ENCODE peak calls at places on chromosomes 16 and 17, in nine cellular contexts. Q, C, E, N, P, Y, D, R and H are unnamed samples.

GRCh38 chr16:4801962-4802658 is at the start of gene ROGDI:
- DNase-seq in C (peak; percentile 93), N (no peak), D (peak; percentile 94), Y (peak; percentile 66), Q (peak; percentile 88), E (no peak), R (peak; percentile 96), P (peak; percentile 80), H (peak; percentile 87)

GRCh38 chr16:69741951-69742904 is 12.5 kb downstream of the NOB1 start:
- DNase-seq in Y (peak; percentile 76), R (peak; percentile 83), P (peak; percentile 37), N (no peak), Q (no peak), C (peak; percentile 78), D (no peak), E (no peak), H (peak; percentile 75)

GRCh38 chr16:23608194-23608593 is 12.1 kb upstream of the NDUFAB1 start:
- DNase-seq in D (no peak), Q (peak; percentile 33), P (peak; percentile 76), E (peak; percentile 8), C (no peak), R (no peak), N (no peak), Y (no peak), H (no peak)

GRCh38 chr17:75476274-75476673 is 19.8 kb downstream of the TMEM94 start:
- DNase-seq in R (no peak), N (no peak), P (no peak), Y (no peak), Q (no peak), E (peak; percentile 10), C (no peak), D (no peak), H (no peak)

GRCh38 chr17:17235212-17236174 is 1.5 kb downstream of the FLCN start:
- DNase-seq in Y (no peak), D (no peak), E (no peak), N (no peak), C (no peak), Q (no peak), P (peak; percentile 65), R (no peak), H (no peak)

GRCh38 chr16:10170016-10170415 is 12.2 kb downstream of the GRIN2A start:
- DNase-seq in Y (no peak), E (no peak), D (no peak), N (no peak), R (no peak), C (no peak), P (no peak), Q (no peak), H (no peak)

GRCh38 chr17:2719861-2720260 is 8.3 kb upstream of the CLUH start:
- DNase-seq in R (no peak), E (no peak), Q (no peak), D (peak; percentile 46), Y (no peak), P (no peak), C (no peak), N (no peak), H (no peak)

GRCh38 chr17:50551884-50552283 is 4.9 kb downstream of the SPATA20 start:
- DNase-seq in Q (no peak), Y (no peak), D (no peak), N (no peak), E (no peak), P (no peak), R (no peak), C (no peak), H (no peak)

GRCh38 chr17:33084755-33085154 is 93.1 kb downstream of the SPACA3 start:
- DNase-seq in Q (no peak), P (no peak), C (no peak), D (no peak), Y (no peak), E (no peak), R (no peak), N (no peak), H (no peak)

GRCh38 chr16:55081622-55082593 is 151.2 kb downstream of the IRX5 start:
- DNase-seq in D (no peak), R (no peak), N (peak; percentile 26), E (no peak), Y (no peak), Q (no peak), C (no peak), P (no peak), H (no peak)

GRCh38 chr17:18015603-18016002 is 23.4 kb downstream of the ATPAF2 start:
- DNase-seq in R (no peak), Q (no peak), Y (no peak), C (no peak), E (no peak), P (no peak), N (no peak), D (no peak), H (no peak)

GRCh38 chr17:72985882-72986720 is 106.4 kb downstream of the SLC39A11 start:
- DNase-seq in Y (peak; percentile 62), R (no peak), P (peak; percentile 88), N (no peak), D (peak; percentile 88), Q (peak; percentile 59), E (peak; percentile 56), C (no peak), H (peak; percentile 72)

GRCh38 chr16:84407588-84408313 is 39.4 kb downstream of the ATP2C2 start:
- DNase-seq in Q (no peak), Y (no peak), D (no peak), E (no peak), N (no peak), C (no peak), P (no peak), R (no peak), H (no peak)

GRCh38 chr17:71084219-71084618 is 914.9 kb downstream of the KCNJ2 start:
- DNase-seq in E (no peak), C (no peak), D (peak; percentile 71), N (no peak), R (no peak), Q (peak; percentile 30), Y (no peak), P (peak; percentile 77), H (no peak)

GRCh38 chr16:31093132-31093703 is 1.4 kb downstream of the VKORC1 start:
- DNase-seq in Y (no peak), P (peak; percentile 54), C (peak; percentile 61), D (peak; percentile 76), E (no peak), Q (peak; percentile 73), R (no peak), N (no peak), H (no peak)

GRCh38 chr16:30969246-30969842 is 11.8 kb downstream of the SETD1A start:
- DNase-seq in P (no peak), C (no peak), D (no peak), Y (no peak), N (no peak), R (no peak), E (no peak), Q (no peak), H (no peak)

GRCh38 chr16:24776486-24777220 is 47.2 kb downstream of the TNRC6A start:
- DNase-seq in N (no peak), C (no peak), D (no peak), R (no peak), P (no peak), Q (no peak), E (no peak), Y (peak; percentile 31), H (no peak)

GRCh38 chr17:50107790-50108414 is 12.8 kb downstream of the PDK2 start:
- DNase-seq in Q (peak; percentile 91), N (no peak), P (peak; percentile 56), Y (no peak), E (no peak), C (peak; percentile 84), R (no peak), D (no peak), H (no peak)

GRCh38 chr17:48830840-48831548 is at the start of gene CALCOCO2:
- DNase-seq in C (peak; percentile 94), D (peak; percentile 98), E (peak; percentile 65), Q (peak; percentile 93), Y (peak; percentile 97), N (peak; percentile 97), P (peak; percentile 99), R (peak; percentile 99), H (peak; percentile 81)
- TF ChIP-seq CTCF in C (no peak), D (peak; percentile 10), E (no peak), Q (no peak), Y (peak; percentile 23), N (no peak), P (peak; percentile 24), R (no peak), H (peak; percentile 6)

DNA sequence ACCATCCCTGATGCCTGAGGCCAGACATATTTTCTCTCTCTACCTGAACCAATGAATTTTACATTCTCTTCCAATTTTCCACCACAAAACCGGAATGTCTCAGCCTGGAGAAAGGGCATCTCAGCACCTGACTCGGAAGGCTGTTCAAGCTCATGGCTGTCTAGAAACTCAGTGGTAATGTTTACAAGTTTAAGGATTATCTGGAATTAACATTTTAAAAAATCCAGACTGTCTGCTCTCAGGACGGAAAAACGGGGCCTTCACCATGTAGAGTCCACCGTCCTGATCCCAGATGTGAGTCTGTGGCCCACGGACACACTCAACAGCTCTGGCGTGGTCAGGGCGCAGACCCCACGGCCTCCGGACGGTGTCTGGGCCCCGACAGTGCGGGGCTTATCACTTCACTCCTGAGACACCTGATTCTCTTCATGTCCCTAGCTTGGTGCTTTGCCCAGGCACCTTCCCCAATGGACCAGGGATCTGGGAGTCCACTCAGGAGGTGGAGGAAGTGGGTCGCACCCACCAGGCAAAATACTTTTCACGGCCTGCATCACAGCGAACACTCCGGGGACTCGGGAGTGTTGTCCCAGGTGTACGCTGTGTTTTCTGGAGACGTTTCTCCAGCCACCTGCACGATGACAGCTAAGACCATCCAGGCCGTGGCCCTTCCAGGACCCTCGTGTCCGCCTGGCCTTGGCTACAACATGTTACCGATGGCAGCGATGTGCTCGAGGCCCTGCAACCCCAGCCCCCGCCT is 101.5 kb downstream of the ZNF778 start:
- DNase-seq in Y (no peak), E (no peak), R (peak; percentile 43), D (no peak), P (no peak), N (no peak), C (no peak), Q (no peak), H (no peak)
- H3K27ac ChIP-seq in Y (peak overlapping the region; percentile 81), E (peak overlapping the region; percentile 96), R (peak overlapping the region; percentile 62), D (no peak overlapping the region), P (peak overlapping the region; percentile 100), N (peak overlapping the region; percentile 76), C (peak overlapping the region; percentile 98), Q (peak overlapping the region; percentile 97), H (peak overlapping the region; percentile 81)

DNA sequence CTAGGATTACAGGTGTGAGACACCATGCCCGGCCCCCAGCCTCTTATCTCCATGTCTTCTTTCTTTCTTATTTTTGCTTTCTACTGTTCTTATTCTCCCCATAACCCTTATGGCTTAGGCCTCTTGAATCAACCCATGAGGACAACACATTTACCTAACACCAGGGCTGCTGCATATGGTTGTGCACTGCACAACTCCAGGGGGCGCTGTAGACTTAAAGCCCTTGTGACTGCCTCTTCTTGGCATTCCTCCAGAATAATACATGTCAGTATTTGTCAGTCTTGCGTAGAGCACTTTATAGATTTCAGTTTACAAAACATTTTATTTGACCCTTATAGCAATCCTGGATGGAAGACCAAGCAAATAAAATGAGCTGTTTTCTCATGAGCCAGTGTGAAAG is 225.0 kb upstream of the SALL1 start:
- DNase-seq in Q (no peak), Y (no peak), D (no peak), C (no peak), E (no peak), P (no peak), R (no peak), N (no peak), H (no peak)
- TF ChIP-seq CTCF in Q (no peak), Y (no peak), D (peak; percentile 23), C (no peak), E (peak; percentile 18), P (peak; percentile 12), R (no peak), N (no peak), H (no peak)

GRCh38 chr17:45920083-45920482 is 25.7 kb downstream of the MAPT start:
- DNase-seq in Y (no peak), D (no peak), R (no peak), C (no peak), E (no peak), P (no peak), N (no peak), Q (no peak), H (no peak)
- H3K27ac ChIP-seq in Y (no peak overlapping the region), D (no peak overlapping the region), R (no peak overlapping the region), C (no peak overlapping the region), E (no peak overlapping the region), P (no peak overlapping the region), N (no peak overlapping the region), Q (no peak overlapping the region), H (no peak overlapping the region)